ENCODE peak calls at places on chromosomes 16 and 17, in nine cellular contexts. H is OCI-M1, F is GDM1, K is heart right ventricle, M is SK-MEL-5, R is HS-5, O is psoas muscle, U is right lobe of liver, L is KG1. Z is an unnamed sample.

GRCh38 chr17:29677139-29677834 is 54.6 kb upstream of the CORO6 start:
- DNase-seq in F (no peak), M (no peak), H (no peak), K (no peak), U (no peak), L (no peak), R (no peak), O (peak), Z (no peak)

GRCh38 chr17:47311420-47311819 is 12.3 kb upstream of the EFCAB13 start:
- DNase-seq in M (no peak), U (no peak), K (no peak), F (no peak), O (no peak), L (no peak), R (no peak), H (no peak), Z (no peak)

GRCh38 chr17:74008196-74008595 is 195.3 kb upstream of the RPL38 start:
- DNase-seq in M (peak), U (no peak), F (peak), L (no peak), R (no peak), O (no peak), H (peak), K (no peak), Z (no peak)

GRCh38 chr16:674968-675883 is at the start of gene RHBDL1:
- DNase-seq in K (peak), R (no peak), L (no peak), U (no peak), F (no peak), M (no peak), O (peak), H (no peak), Z (peak)

GRCh38 chr16:49622421-49623402 is 233.2 kb downstream of the ZNF423 start:
- DNase-seq in O (no peak), R (no peak), F (no peak), L (no peak), M (no peak), U (peak), K (no peak), H (no peak), Z (no peak)

GRCh38 chr16:77991701-77992100 is 30.6 kb upstream of the CLEC3A start:
- DNase-seq in H (no peak), U (no peak), K (no peak), R (no peak), F (no peak), M (no peak), L (no peak), O (no peak), Z (no peak)

GRCh38 chr17:73226556-73227172 is 33.8 kb downstream of the COG1 start:
- DNase-seq in M (no peak), R (no peak), H (no peak), O (no peak), L (no peak), U (no peak), K (no peak), F (no peak), Z (no peak)

GRCh38 chr17:49104511-49105074 is 28.0 kb upstream of the B4GALNT2 start:
- DNase-seq in M (no peak), H (no peak), L (no peak), F (no peak), O (no peak), R (no peak), K (no peak), U (no peak), Z (peak)

GRCh38 chr17:49779730-49780220 is 8.7 kb upstream of the KAT7 start:
- DNase-seq in K (no peak), U (no peak), R (peak), L (no peak), M (peak), F (peak), O (no peak), H (peak), Z (peak)

GRCh38 chr17:19645608-19646250 is 2.8 kb upstream of the ALDH3A2 start:
- DNase-seq in F (peak), R (no peak), U (peak), O (peak), H (peak), K (peak), L (no peak), M (peak), Z (peak)

GRCh38 chr17:45364531-45365390 is 47.9 kb upstream of the MAP3K14 start:
- DNase-seq in L (no peak), O (no peak), H (no peak), K (peak), M (peak), U (peak), R (no peak), F (no peak), Z (peak)

GRCh38 chr16:85232369-85233142 is 120.3 kb upstream of the CIBAR2 start:
- DNase-seq in U (no peak), F (no peak), L (no peak), M (no peak), K (no peak), O (no peak), R (no peak), H (no peak), Z (no peak)

GRCh38 chr16:55697867-55698266 is 42.1 kb downstream of the SLC6A2 start:
- DNase-seq in L (no peak), U (no peak), K (no peak), M (no peak), R (no peak), F (no peak), O (no peak), H (no peak), Z (no peak)

GRCh38 chr16:88582912-88583575 is 12.8 kb downstream of the ZC3H18 start:
- DNase-seq in K (no peak), R (no peak), L (no peak), F (no peak), H (no peak), U (no peak), O (no peak), M (no peak), Z (no peak)

GRCh38 chr16:58018803-58019202 is 6.8 kb upstream of the MMP15 start:
- DNase-seq in R (no peak), O (no peak), L (no peak), F (no peak), M (peak), U (no peak), H (no peak), K (no peak), Z (no peak)

GRCh38 chr16:87198328-87198731 is 118.9 kb downstream of the C16orf95 start:
- DNase-seq in R (no peak), M (no peak), O (no peak), L (no peak), H (no peak), U (no peak), K (no peak), F (no peak), Z (no peak)

GRCh38 chr16:19380316-19380715 is 37.4 kb upstream of the TMC5 start:
- DNase-seq in O (no peak), F (no peak), H (no peak), M (no peak), R (no peak), U (no peak), K (no peak), L (no peak), Z (no peak)

GRCh38 chr17:6695565-6695964 is 17.6 kb downstream of the SLC13A5 start:
- DNase-seq in R (no peak), F (no peak), H (no peak), L (no peak), U (no peak), O (no peak), K (no peak), M (no peak), Z (no peak)

GRCh38 chr17:65856865-65857264 is 295.4 kb upstream of the AXIN2 start:
- DNase-seq in O (no peak), R (peak), H (no peak), L (no peak), K (no peak), F (no peak), U (no peak), M (no peak), Z (no peak)

GRCh38 chr17:61398721-61399130 is 917 bp upstream of the TBX2 start:
- DNase-seq in O (no peak), L (no peak), R (no peak), M (no peak), H (no peak), F (no peak), U (no peak), K (no peak), Z (no peak)

GRCh38 chr17:32519769-32520701 is 33.2 kb downstream of the CDK5R1 start:
- DNase-seq in F (no peak), H (no peak), R (no peak), O (no peak), M (peak), L (no peak), K (peak), U (no peak), Z (no peak)

GRCh38 chr16:57036945-57037344 is 47.6 kb downstream of the NLRC5 start:
- DNase-seq in F (no peak), U (no peak), O (no peak), L (no peak), R (no peak), K (no peak), M (no peak), H (no peak), Z (no peak)

GRCh38 chr16:1642148-1642547 is 30.0 kb downstream of the CRAMP1 start:
- DNase-seq in O (peak), F (no peak), R (no peak), L (no peak), H (no peak), K (peak), U (no peak), M (no peak), Z (no peak)

GRCh38 chr16:84689126-84689525 is 10.7 kb upstream of the USP10 start:
- DNase-seq in O (no peak), F (no peak), R (peak), U (no peak), L (no peak), H (no peak), K (no peak), M (no peak), Z (peak)

GRCh38 chr17:32567086-32567485 is 80.3 kb downstream of the CDK5R1 start:
- DNase-seq in F (no peak), O (no peak), R (no peak), K (no peak), L (no peak), M (no peak), U (no peak), H (no peak), Z (no peak)

GRCh38 chr16:53415504-53415903 is 18.8 kb upstream of the RBL2 start:
- DNase-seq in M (no peak), L (no peak), F (no peak), O (no peak), K (no peak), U (no peak), R (no peak), H (peak), Z (no peak)

GRCh38 chr17:63399856-63400255 is 46.2 kb downstream of the CYB561 start:
- DNase-seq in F (no peak), H (no peak), L (no peak), R (no peak), K (peak), O (peak), M (peak), U (no peak), Z (peak)

GRCh38 chr17:40373324-40373723 is 8.8 kb upstream of the GJD3 start:
- DNase-seq in U (no peak), K (no peak), O (no peak), M (no peak), R (no peak), F (no peak), L (no peak), H (no peak), Z (peak)

GRCh38 chr16:29824589-29825144 is 4.4 kb downstream of the MVP start:
- DNase-seq in L (no peak), O (no peak), H (peak), M (no peak), K (no peak), U (no peak), F (no peak), R (no peak), Z (no peak)

GRCh38 chr17:47692137-47692894 is 1.6 kb upstream of the TBKBP1 start:
- DNase-seq in O (no peak), L (no peak), R (no peak), F (no peak), M (no peak), H (no peak), K (no peak), U (no peak), Z (no peak)

GRCh38 chr17:71922439-71922838 is 198.4 kb upstream of the SOX9 start:
- DNase-seq in R (peak), H (no peak), O (no peak), L (no peak), U (no peak), M (peak), K (no peak), F (no peak), Z (peak)

GRCh38 chr16:49748322-49748721 is 107.6 kb downstream of the ZNF423 start:
- DNase-seq in L (no peak), R (no peak), F (no peak), M (no peak), K (no peak), O (peak), U (no peak), H (no peak), Z (no peak)